ENCODE peak calls at places on chromosome 17, in six cellular contexts. C, H, N, W, K and O are unnamed samples.

GRCh38 chr17:74337834-74338500 is 11.9 kb downstream of the KIF19 start:
- DNase-seq in C (no peak), H (no peak), N (no peak), W (no peak), K (no peak), O (no peak)

GRCh38 chr17:50169121-50169764 is 3.4 kb downstream of the SGCA start:
- DNase-seq in C (peak), H (no peak), N (peak), W (peak), K (peak), O (peak)

GRCh38 chr17:78375401-78376079 is 2.9 kb upstream of the PGS1 start:
- DNase-seq in C (no peak), H (no peak), N (peak), W (no peak), K (no peak), O (no peak)

GRCh38 chr17:62648247-62648953 is 20.9 kb downstream of the MRC2 start:
- DNase-seq in C (no peak), H (no peak), N (no peak), W (no peak), K (no peak), O (no peak)

GRCh38 chr17:31404028-31404949 is 12.8 kb downstream of the RAB11FIP4 start:
- DNase-seq in C (no peak), H (no peak), N (no peak), W (no peak), K (no peak), O (no peak)

GRCh38 chr17:26962255-26963162 is 331.4 kb upstream of the WSB1 start:
- DNase-seq in C (no peak), H (no peak), N (no peak), W (no peak), K (no peak), O (no peak)

GRCh38 chr17:39152134-39152884 is 872 bp upstream of the PLXDC1 start:
- DNase-seq in C (no peak), H (no peak), N (no peak), W (no peak), K (peak), O (no peak)

GRCh38 chr17:60098578-60098977 is 19.9 kb upstream of the HEATR6 start:
- DNase-seq in C (no peak), H (no peak), N (no peak), W (no peak), K (no peak), O (no peak)

GRCh38 chr17:43220511-43221125 is 7.8 kb downstream of the CCDC200 start:
- DNase-seq in C (no peak), H (no peak), N (no peak), W (no peak), K (peak), O (no peak)

GRCh38 chr17:74697477-74697876 is 15.2 kb downstream of the CD300LF start:
- DNase-seq in C (peak), H (no peak), N (no peak), W (no peak), K (no peak), O (no peak)

GRCh38 chr17:80879723-80880649 is 111.7 kb upstream of the CHMP6 start:
- DNase-seq in C (no peak), H (no peak), N (no peak), W (no peak), K (no peak), O (no peak)

GRCh38 chr17:79018045-79018695 is 5.8 kb upstream of the C1QTNF1 start:
- DNase-seq in C (no peak), H (no peak), N (no peak), W (no peak), K (no peak), O (no peak)

GRCh38 chr17:43134774-43135453 is 9.8 kb upstream of the BRCA1 start:
- DNase-seq in C (no peak), H (no peak), N (peak), W (no peak), K (no peak), O (no peak)

GRCh38 chr17:68824707-68825106 is 130.5 kb downstream of the ABCA8 start:
- DNase-seq in C (no peak), H (no peak), N (peak), W (no peak), K (no peak), O (no peak)

DNA sequence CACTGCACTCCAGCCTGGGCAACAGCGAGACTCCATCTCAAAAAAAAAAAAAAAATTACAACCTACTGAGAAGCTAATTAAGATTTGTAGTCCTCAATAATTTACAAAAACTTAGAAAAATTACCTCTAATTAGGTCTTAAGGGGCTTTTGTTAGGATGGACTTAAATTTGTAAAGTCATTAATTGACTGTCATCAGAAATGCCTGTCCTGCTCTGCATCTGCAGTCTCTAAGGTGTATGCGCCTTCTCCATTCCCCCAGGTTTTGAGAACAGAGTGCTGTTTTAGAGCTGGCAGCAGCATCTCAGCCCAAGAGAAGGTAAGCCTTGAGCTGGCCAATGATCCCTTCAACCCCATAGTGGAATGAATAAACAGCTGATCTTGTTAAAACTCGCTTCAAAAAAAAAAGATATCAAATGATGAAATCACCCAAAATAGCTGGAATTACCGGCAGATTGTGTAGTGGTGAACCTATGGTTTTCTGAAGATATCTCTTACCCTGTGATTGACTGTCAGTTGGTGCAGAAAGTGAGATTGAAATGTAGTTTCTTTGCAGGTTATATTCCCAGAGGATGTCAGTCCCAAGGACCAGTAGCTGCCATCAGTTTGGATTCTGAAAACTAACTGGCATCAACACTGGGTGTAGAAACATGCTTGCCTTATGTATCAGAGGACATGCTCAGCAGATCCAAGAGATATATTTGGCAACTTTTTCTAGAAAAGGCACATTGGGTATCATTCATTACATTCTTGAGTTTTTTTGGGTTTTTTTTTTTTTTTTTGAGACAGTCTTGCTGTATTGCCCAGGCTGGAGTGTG is 25.7 kb downstream of the TRPV2 start:
- DNase-seq in C (no peak), H (no peak), N (no peak), W (no peak), K (no peak), O (no peak)
- TF ChIP-seq POLR2A in C (peak), H (peak), N (no peak), W (peak), K (peak), O (no peak)

DNA sequence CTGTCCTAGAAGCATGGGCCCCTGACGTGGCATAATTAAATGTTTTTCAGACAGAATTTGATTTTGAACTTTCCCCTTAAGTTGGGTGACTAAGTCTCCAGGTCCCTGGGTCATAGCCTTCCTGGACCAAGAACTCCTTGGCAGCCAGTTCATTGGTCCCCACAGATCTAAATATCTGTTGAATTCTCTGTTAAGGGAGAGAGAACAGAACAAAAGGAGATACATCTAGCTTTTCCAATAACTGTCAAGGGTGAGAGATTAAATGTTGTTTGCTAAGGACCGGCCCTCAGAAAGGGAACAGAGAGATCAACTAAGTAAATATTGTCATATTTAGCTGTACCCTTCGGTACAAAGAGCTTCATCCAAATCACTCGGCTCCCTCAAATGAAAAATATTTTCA is 78.2 kb upstream of the NOL11 start:
- DNase-seq in C (no peak), H (no peak), N (peak), W (no peak), K (no peak), O (no peak)
- TF ChIP-seq POLR2AphosphoS5 in C (no peak), H (no peak), N (no peak), W (no peak), K (no peak), O (no peak)

GRCh38 chr17:66963521-66964082 is 905 bp upstream of the CACNG4 start:
- DNase-seq in C (no peak), H (no peak), N (no peak), W (no peak), K (no peak), O (no peak)
- TF ChIP-seq TAF1 in C (no peak), H (no peak), N (no peak), W (no peak), K (no peak), O (no peak)

GRCh38 chr17:45992175-45992574 is 6.9 kb upstream of the STH start:
- DNase-seq in C (no peak), H (no peak), N (no peak), W (no peak), K (no peak), O (no peak)

GRCh38 chr17:45995617-45996270 is 3.3 kb upstream of the STH start:
- DNase-seq in C (no peak), H (no peak), N (no peak), W (no peak), K (no peak), O (no peak)

GRCh38 chr17:45992904-45993303 is 6.1 kb upstream of the STH start:
- DNase-seq in C (no peak), H (no peak), N (no peak), W (no peak), K (no peak), O (no peak)

GRCh38 chr17:45994987-45995386 is 4.1 kb upstream of the STH start:
- DNase-seq in C (no peak), H (no peak), N (no peak), W (no peak), K (no peak), O (no peak)

DNA sequence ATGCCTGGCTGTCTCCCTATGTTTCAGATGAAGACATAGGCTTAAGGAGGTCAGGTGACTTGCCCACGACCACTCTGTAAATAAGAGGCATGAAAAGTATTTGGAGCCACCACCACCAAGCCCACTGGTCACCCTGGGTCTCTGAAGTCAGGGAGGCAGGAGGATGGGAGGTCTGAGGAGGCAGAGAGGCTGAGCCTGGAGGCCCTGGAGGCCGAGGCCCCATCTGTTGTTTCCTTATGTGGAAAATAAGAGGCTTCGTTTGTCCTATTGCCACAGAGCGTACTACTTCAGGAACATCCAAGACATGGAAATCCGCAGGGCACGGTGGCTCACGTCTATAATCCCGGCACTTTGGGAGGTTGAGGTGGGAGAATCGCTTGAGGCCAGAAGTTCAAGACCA is 4.8 kb upstream of the STH start:
- DNase-seq in C (no peak), H (no peak), N (no peak), W (no peak), K (no peak), O (no peak)
- TF ChIP-seq POLR2A in C (no peak), H (no peak), N (no peak), W (no peak), K (no peak), O (no peak)

GRCh38 chr17:45338996-45339535 is 22.2 kb upstream of the MAP3K14 start:
- DNase-seq in C (no peak), H (no peak), N (no peak), W (no peak), K (no peak), O (no peak)

GRCh38 chr17:45336390-45337182 is 19.8 kb upstream of the MAP3K14 start:
- DNase-seq in C (no peak), H (no peak), N (no peak), W (peak), K (no peak), O (no peak)

GRCh38 chr17:45335721-45336120 is 18.9 kb upstream of the MAP3K14 start:
- DNase-seq in C (no peak), H (no peak), N (no peak), W (no peak), K (no peak), O (no peak)

GRCh38 chr17:45339646-45340605 is 23.1 kb upstream of the MAP3K14 start:
- DNase-seq in C (no peak), H (no peak), N (no peak), W (no peak), K (no peak), O (no peak)

DNA sequence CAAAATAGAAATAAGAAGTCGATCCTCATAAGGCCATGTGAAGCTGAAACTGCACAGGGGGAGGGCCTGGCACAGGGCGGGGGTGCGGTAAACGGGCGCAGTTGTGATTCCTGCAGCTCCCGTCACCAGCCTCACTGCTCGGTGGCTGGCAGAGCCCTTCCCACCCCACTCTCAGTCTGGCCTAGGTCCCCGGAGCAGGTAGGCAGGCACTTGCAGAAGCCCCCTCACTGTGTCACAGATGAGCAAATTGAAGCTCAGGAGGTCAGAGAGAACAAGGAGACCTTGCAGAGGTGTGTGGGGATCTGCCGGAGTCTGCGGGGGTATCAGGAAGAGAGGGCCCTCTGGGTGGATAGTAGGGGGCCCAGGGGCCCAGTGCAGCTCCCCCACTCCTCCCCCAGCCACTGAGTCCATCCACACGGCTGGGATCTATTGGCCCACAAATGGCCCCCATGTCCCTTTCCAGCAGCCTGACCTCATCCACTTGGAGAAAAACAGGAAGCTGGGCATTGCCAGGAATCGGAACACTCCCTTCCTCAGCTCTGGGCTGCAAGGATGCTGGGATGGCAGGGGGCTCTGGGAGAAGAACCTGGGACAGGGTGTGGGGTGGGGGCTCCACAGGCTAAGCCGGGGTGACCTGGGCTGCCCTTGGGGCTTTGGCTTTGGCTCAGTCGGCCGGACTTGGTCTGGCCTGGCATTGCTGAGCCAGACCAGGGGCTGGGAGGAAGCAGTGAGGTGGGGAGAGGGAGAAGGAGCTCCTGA is 21.4 kb upstream of the MAP3K14 start:
- DNase-seq in C (no peak), H (no peak), N (no peak), W (no peak), K (no peak), O (no peak)
- TF ChIP-seq POLR2AphosphoS5 in C (no peak), H (no peak), N (no peak), W (no peak), K (no peak), O (no peak)

GRCh38 chr17:7849185-7850117 is 5.4 kb upstream of the TMEM88 start:
- DNase-seq in C (no peak), H (no peak), N (no peak), W (no peak), K (no peak), O (no peak)
- TF ChIP-seq TAF1 in C (no peak), H (no peak), N (no peak), W (no peak), K (no peak), O (no peak)